ENCODE peak calls at places on chromosomes 16 and 17, in five cellular contexts. Q is upper lobe of left lung, W is AG10803, E is PC-3, P is adipocyte. M is an unnamed sample.
A peak's percentile ranks its signal among the peaks of the same experiment; 100 is the strongest.

GRCh38 chr17:49722066-49722465 is 14.3 kb upstream of the SLC35B1 start:
- DNase-seq in Q (no peak), W (no peak), E (no peak), P (no peak), M (no peak)

GRCh38 chr16:83329466-83329865 is 478.3 kb upstream of the HSBP1 start:
- DNase-seq in Q (no peak), W (no peak), E (no peak), P (no peak), M (no peak)

GRCh38 chr16:82456683-82457082 is 170.1 kb upstream of the CDH13 start:
- DNase-seq in Q (peak; percentile 61), W (peak; percentile 81), E (peak; percentile 55), P (peak; percentile 72), M (peak; percentile 61)

GRCh38 chr17:38579934-38580333 is 25.8 kb downstream of the SRCIN1 start:
- DNase-seq in Q (no peak), W (no peak), E (peak; percentile 37), P (no peak), M (peak; percentile 53)

GRCh38 chr17:79607941-79608728 is 2.7 kb downstream of the RBFOX3 start:
- DNase-seq in Q (no peak), W (no peak), E (peak; percentile 45), P (peak; percentile 28), M (peak; percentile 11)

GRCh38 chr17:9002236-9002609 is 19.1 kb upstream of the NTN1 start:
- DNase-seq in Q (no peak), W (no peak), E (no peak), P (no peak), M (no peak)

GRCh38 chr17:51423421-51424160 is 163.2 kb downstream of the UTP18 start:
- DNase-seq in Q (no peak), W (no peak), E (peak; percentile 24), P (no peak), M (no peak)

GRCh38 chr16:19840524-19841110 is 44.0 kb downstream of the GPRC5B start:
- DNase-seq in Q (no peak), W (peak; percentile 17), E (no peak), P (no peak), M (no peak)

GRCh38 chr17:82520041-82520910 is 744 bp downstream of the FOXK2 start:
- DNase-seq in Q (peak; percentile 27), W (no peak), E (peak; percentile 10), P (peak; percentile 68), M (peak; percentile 32)

GRCh38 chr17:51427259-51428255 is 167.2 kb downstream of the UTP18 start:
- DNase-seq in Q (no peak), W (no peak), E (no peak), P (no peak), M (no peak)

GRCh38 chr16:46658925-46659324 is 30.1 kb downstream of the VPS35 start:
- DNase-seq in Q (peak; percentile 70), W (no peak), E (no peak), P (no peak), M (no peak)

GRCh38 chr16:1645914-1646525 is 32.1 kb upstream of the JPT2 start:
- DNase-seq in Q (peak; percentile 31), W (no peak), E (peak; percentile 81), P (no peak), M (no peak)

GRCh38 chr17:38705803-38706624 is 941 bp downstream of the MLLT6 start:
- DNase-seq in Q (peak; percentile 67), W (peak; percentile 25), E (peak; percentile 24), P (peak; percentile 56), M (peak; percentile 56)

GRCh38 chr16:76176616-76177015 is 100.6 kb upstream of the CNTNAP4 start:
- DNase-seq in Q (no peak), W (no peak), E (no peak), P (no peak), M (no peak)

GRCh38 chr16:89031715-89032659 is 55.0 kb upstream of the CBFA2T3 start:
- DNase-seq in Q (peak; percentile 78), W (no peak), E (no peak), P (no peak), M (no peak)

GRCh38 chr16:50531359-50531758 is 16.8 kb upstream of the NKD1 start:
- DNase-seq in Q (no peak), W (no peak), E (no peak), P (no peak), M (no peak)

GRCh38 chr16:53822936-53823529 is 119.1 kb downstream of the FTO start:
- DNase-seq in Q (no peak), W (peak; percentile 50), E (peak; percentile 36), P (peak; percentile 8), M (no peak)

GRCh38 chr17:73030501-73030911 is 62.0 kb downstream of the SLC39A11 start:
- DNase-seq in Q (no peak), W (peak; percentile 87), E (no peak), P (peak; percentile 30), M (peak; percentile 36)

GRCh38 chr16:14496786-14497185 is 133.3 kb downstream of the PARN start:
- DNase-seq in Q (no peak), W (no peak), E (no peak), P (no peak), M (no peak)

GRCh38 chr17:79341816-79342215 is 267.2 kb downstream of the ENGASE start:
- DNase-seq in Q (no peak), W (no peak), E (no peak), P (no peak), M (no peak)

GRCh38 chr17:79011451-79012147 is 2.0 kb upstream of the CANT1 start:
- DNase-seq in Q (no peak), W (peak; percentile 43), E (peak; percentile 97), P (no peak), M (peak; percentile 82)

GRCh38 chr17:21201874-21202273 is 12.1 kb downstream of the TMEM11 start:
- DNase-seq in Q (no peak), W (no peak), E (no peak), P (no peak), M (no peak)

GRCh38 chr17:41784207-41784744 is 2.2 kb downstream of the JUP start:
- DNase-seq in Q (peak; percentile 60), W (no peak), E (peak; percentile 66), P (no peak), M (peak; percentile 71)

GRCh38 chr16:68493412-68494070 is 45.2 kb upstream of the SMPD3 start:
- DNase-seq in Q (no peak), W (no peak), E (no peak), P (no peak), M (no peak)

GRCh38 chr17:56174421-56174820 is 21.1 kb downstream of the ANKFN1 start:
- DNase-seq in Q (no peak), W (no peak), E (no peak), P (peak; percentile 15), M (no peak)

GRCh38 chr17:56172517-56172982 is 19.3 kb downstream of the ANKFN1 start:
- DNase-seq in Q (peak; percentile 80), W (peak; percentile 24), E (no peak), P (peak; percentile 69), M (no peak)

GRCh38 chr17:56173026-56173425 is 19.8 kb downstream of the ANKFN1 start:
- DNase-seq in Q (no peak), W (no peak), E (no peak), P (no peak), M (no peak)

GRCh38 chr17:56175299-56175935 is 22.1 kb downstream of the ANKFN1 start:
- DNase-seq in Q (no peak), W (no peak), E (no peak), P (no peak), M (no peak)

GRCh38 chr17:56173958-56174357 is 20.7 kb downstream of the ANKFN1 start:
- DNase-seq in Q (no peak), W (peak; percentile 32), E (no peak), P (peak; percentile 32), M (no peak)
- H3K4me3 ChIP-seq in Q (no peak overlapping the region), W (peak overlapping the region; percentile 15), E (no peak overlapping the region), P (no peak overlapping the region), M (no peak overlapping the region)

GRCh38 chr17:77882481-77883212 is 75.9 kb upstream of the TNRC6C start:
- DNase-seq in Q (peak; percentile 69), W (peak; percentile 38), E (no peak), P (peak; percentile 31), M (peak; percentile 92)
- H3K4me3 ChIP-seq in Q (no peak overlapping the region), W (no peak overlapping the region), E (no peak overlapping the region), P (no peak overlapping the region), M (no peak overlapping the region)

DNA sequence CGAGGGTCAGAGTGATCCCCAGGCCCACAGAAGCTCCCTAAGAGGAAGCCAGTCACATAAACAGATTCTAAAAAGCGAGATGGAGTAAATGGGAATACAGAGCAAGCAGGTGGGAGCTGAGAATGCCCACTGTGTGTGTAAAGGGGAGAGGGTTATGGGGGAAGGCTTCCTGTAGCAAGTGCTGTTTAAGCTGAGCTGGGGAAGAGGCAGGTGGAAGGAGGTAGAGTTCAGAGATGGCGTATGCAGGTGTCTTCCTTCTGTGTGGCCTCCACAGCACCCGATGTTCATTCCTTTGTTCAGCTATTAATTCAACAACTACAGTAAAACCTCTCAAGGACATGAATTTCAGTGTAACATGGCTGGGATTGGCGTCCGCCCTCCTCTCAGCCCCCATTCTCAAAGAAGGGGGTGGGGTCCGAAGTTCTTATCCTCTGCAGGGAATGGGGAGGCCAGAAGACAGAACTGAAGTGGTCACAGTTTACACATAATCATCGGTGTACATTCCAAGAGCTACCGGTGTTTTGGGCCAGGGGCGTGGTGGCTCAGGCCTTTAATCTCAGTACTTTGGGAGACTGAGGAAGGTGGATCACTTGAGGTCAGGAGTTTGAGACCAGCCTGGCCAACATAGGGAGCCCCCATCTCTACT is 1.8 kb downstream of the EEF2K start:
- DNase-seq in Q (no peak), W (no peak), E (no peak), P (no peak), M (no peak)
- H3K4me3 ChIP-seq in Q (peak overlapping the region; percentile 93), W (peak overlapping the region; percentile 79), E (peak overlapping the region; percentile 92), P (peak overlapping the region; percentile 96), M (peak overlapping the region; percentile 71)

DNA sequence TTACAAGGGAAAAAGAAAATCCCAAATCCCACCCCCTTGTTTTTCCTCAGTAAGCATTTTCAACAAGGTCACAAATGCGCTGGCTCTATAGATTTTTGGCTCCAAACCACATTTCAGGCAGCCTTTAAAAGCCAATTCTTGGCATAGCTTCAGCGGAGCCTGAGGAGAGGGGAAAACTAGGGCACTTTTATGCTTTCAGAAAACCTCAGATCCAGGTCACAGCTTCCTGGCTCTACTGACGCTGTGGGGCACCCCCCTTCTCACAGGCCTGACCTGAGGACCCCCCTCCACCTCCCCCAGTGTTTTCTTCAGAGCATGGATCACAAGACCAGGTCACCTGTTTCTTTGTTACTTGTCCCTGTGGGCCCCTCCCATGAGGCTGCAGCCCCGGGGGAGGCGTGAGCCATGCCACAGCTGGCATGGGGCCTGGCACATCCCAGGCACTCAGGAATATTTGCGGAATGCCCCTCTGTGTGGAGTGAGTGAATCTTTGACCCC is 30.1 kb upstream of the MTSS2 start:
- DNase-seq in Q (no peak), W (no peak), E (peak; percentile 58), P (peak; percentile 63), M (peak; percentile 31)
- H3K4me3 ChIP-seq in Q (no peak overlapping the region), W (no peak overlapping the region), E (peak overlapping the region; percentile 49), P (no peak overlapping the region), M (no peak overlapping the region)

M was measured in cardiac fibroblast.